ENCODE peak calls at places on chromosome 11, in five cellular contexts. One of them, this sample, is unnamed.

GRCh38 chr11:133947298-133947905 is 9.4 kb downstream of the IGSF9B start:
- DNase-seq in heart left ventricle: peak; percentile 67
- DNase-seq in HCT116: no peak
- DNase-seq in K562: peak; percentile 28
- DNase-seq in stomach: no peak
- DNase-seq in this sample: peak; percentile 60

GRCh38 chr11:18615628-18616392 is 16.2 kb downstream of the MISFA start:
- DNase-seq in heart left ventricle: no peak
- DNase-seq in HCT116: no peak
- DNase-seq in K562: no peak
- DNase-seq in stomach: no peak
- DNase-seq in this sample: no peak

GRCh38 chr11:34850339-34850738 is 65.8 kb downstream of the APIP start:
- DNase-seq in heart left ventricle: no peak
- DNase-seq in HCT116: no peak
- DNase-seq in K562: no peak
- DNase-seq in stomach: no peak
- DNase-seq in this sample: no peak

GRCh38 chr11:44271286-44271685 is 38.7 kb downstream of the ALX4 start:
- DNase-seq in heart left ventricle: no peak
- DNase-seq in HCT116: no peak
- DNase-seq in K562: peak; percentile 40
- DNase-seq in stomach: no peak
- DNase-seq in this sample: no peak

GRCh38 chr11:130408401-130408890 is 20.0 kb downstream of the ADAMTS8 start:
- DNase-seq in heart left ventricle: no peak
- DNase-seq in HCT116: no peak
- DNase-seq in K562: no peak
- DNase-seq in stomach: no peak
- DNase-seq in this sample: no peak

GRCh38 chr11:3095712-3096361 is 38.6 kb upstream of the CARS1 start:
- DNase-seq in heart left ventricle: no peak
- DNase-seq in HCT116: no peak
- DNase-seq in K562: no peak
- DNase-seq in stomach: peak; percentile 25
- DNase-seq in this sample: no peak

GRCh38 chr11:19337779-19338178 is 97.0 kb upstream of the E2F8 start:
- DNase-seq in heart left ventricle: no peak
- DNase-seq in HCT116: no peak
- DNase-seq in K562: no peak
- DNase-seq in stomach: no peak
- DNase-seq in this sample: no peak

GRCh38 chr11:109285465-109285864 is 136.5 kb upstream of the C11orf87 start:
- DNase-seq in heart left ventricle: no peak
- DNase-seq in HCT116: no peak
- DNase-seq in K562: no peak
- DNase-seq in stomach: no peak
- DNase-seq in this sample: no peak

GRCh38 chr11:68312117-68312779 is at the start of gene LRP5:
- DNase-seq in heart left ventricle: no peak
- DNase-seq in HCT116: no peak
- DNase-seq in K562: peak; percentile 95
- DNase-seq in stomach: no peak
- DNase-seq in this sample: peak; percentile 36

GRCh38 chr11:112315057-112315720 is 54.5 kb upstream of the PLET1 start:
- DNase-seq in heart left ventricle: no peak
- DNase-seq in HCT116: no peak
- DNase-seq in K562: no peak
- DNase-seq in stomach: no peak
- DNase-seq in this sample: no peak

GRCh38 chr11:119432484-119433368 is 9.8 kb upstream of the THY1 start:
- DNase-seq in heart left ventricle: no peak
- DNase-seq in HCT116: no peak
- DNase-seq in K562: no peak
- DNase-seq in stomach: no peak
- DNase-seq in this sample: no peak

GRCh38 chr11:77081976-77082836 is 15.4 kb downstream of the CAPN5 start:
- DNase-seq in heart left ventricle: peak; percentile 52
- DNase-seq in HCT116: no peak
- DNase-seq in K562: no peak
- DNase-seq in stomach: peak; percentile 25
- DNase-seq in this sample: no peak

GRCh38 chr11:126282361-126282741 is 542 bp upstream of the TIRAP start:
- DNase-seq in heart left ventricle: peak; percentile 72
- DNase-seq in HCT116: no peak
- DNase-seq in K562: peak; percentile 36
- DNase-seq in stomach: peak; percentile 34
- DNase-seq in this sample: peak; percentile 62

GRCh38 chr11:71140206-71140919 is 112.0 kb downstream of the SHANK2 start:
- DNase-seq in heart left ventricle: no peak
- DNase-seq in HCT116: no peak
- DNase-seq in K562: no peak
- DNase-seq in stomach: no peak
- DNase-seq in this sample: no peak

GRCh38 chr11:63880031-63880841 is 36.7 kb downstream of the RCOR2 start:
- DNase-seq in heart left ventricle: no peak
- DNase-seq in HCT116: no peak
- DNase-seq in K562: no peak
- DNase-seq in stomach: no peak
- DNase-seq in this sample: no peak

GRCh38 chr11:65899356-65900124 is 648 bp downstream of the FOSL1 start:
- DNase-seq in heart left ventricle: peak; percentile 83
- DNase-seq in HCT116: no peak
- DNase-seq in K562: peak; percentile 81
- DNase-seq in stomach: peak; percentile 67
- DNase-seq in this sample: peak; percentile 61

GRCh38 chr11:107501713-107502112 is 44.1 kb upstream of the CWF19L2 start:
- DNase-seq in heart left ventricle: no peak
- DNase-seq in HCT116: no peak
- DNase-seq in K562: no peak
- DNase-seq in stomach: no peak
- DNase-seq in this sample: no peak

GRCh38 chr11:73317373-73317772 is 9.3 kb downstream of the ARHGEF17 start:
- DNase-seq in heart left ventricle: peak; percentile 81
- DNase-seq in HCT116: no peak
- DNase-seq in K562: no peak
- DNase-seq in stomach: peak; percentile 52
- DNase-seq in this sample: peak; percentile 82

GRCh38 chr11:73316422-73316821 is 8.3 kb downstream of the ARHGEF17 start:
- DNase-seq in heart left ventricle: no peak
- DNase-seq in HCT116: no peak
- DNase-seq in K562: no peak
- DNase-seq in stomach: no peak
- DNase-seq in this sample: no peak

GRCh38 chr11:73315288-73316020 is 7.4 kb downstream of the ARHGEF17 start:
- DNase-seq in heart left ventricle: no peak
- DNase-seq in HCT116: no peak
- DNase-seq in K562: no peak
- DNase-seq in stomach: no peak
- DNase-seq in this sample: no peak

GRCh38 chr11:73318501-73319011 is 10.5 kb downstream of the ARHGEF17 start:
- DNase-seq in heart left ventricle: no peak
- DNase-seq in HCT116: no peak
- DNase-seq in K562: no peak
- DNase-seq in stomach: no peak
- DNase-seq in this sample: no peak

GRCh38 chr11:73317803-73318202 is 9.7 kb downstream of the ARHGEF17 start:
- DNase-seq in heart left ventricle: no peak
- DNase-seq in HCT116: no peak
- DNase-seq in K562: no peak
- DNase-seq in stomach: no peak
- DNase-seq in this sample: no peak
- H3K4me3 ChIP-seq in heart left ventricle: no peak overlapping the region
- H3K4me3 ChIP-seq in HCT116: no peak overlapping the region
- H3K4me3 ChIP-seq in K562: no peak overlapping the region
- H3K4me3 ChIP-seq in stomach: no peak overlapping the region
- H3K4me3 ChIP-seq in this sample: peak overlapping the region; percentile 88

DNA sequence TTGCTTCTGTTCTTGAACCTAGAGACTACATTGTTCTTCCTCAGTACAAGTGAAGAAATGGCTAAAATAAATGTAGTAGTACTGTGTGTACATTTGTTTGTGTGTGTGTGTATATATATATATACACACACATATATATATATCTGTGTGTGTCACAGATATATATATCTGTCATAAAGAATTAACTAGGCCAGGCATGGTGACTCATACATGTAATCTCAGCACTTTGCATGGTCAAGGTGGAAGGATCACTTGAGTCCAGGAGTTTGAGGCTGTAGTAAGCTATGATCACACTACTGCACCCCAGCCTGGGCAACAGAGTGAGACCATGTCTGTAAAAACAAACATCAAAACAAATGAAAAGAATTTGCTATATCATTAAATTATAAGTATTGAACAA is 164.8 kb downstream of the DYNC2H1 start:
- DNase-seq in heart left ventricle: no peak
- DNase-seq in HCT116: no peak
- DNase-seq in K562: no peak
- DNase-seq in stomach: no peak
- DNase-seq in this sample: no peak
- TF ChIP-seq CTCF in heart left ventricle: no peak
- TF ChIP-seq CTCF in HCT116: no peak
- TF ChIP-seq CTCF in K562: no peak
- TF ChIP-seq CTCF in stomach: no peak
- TF ChIP-seq CTCF in this sample: no peak

DNA sequence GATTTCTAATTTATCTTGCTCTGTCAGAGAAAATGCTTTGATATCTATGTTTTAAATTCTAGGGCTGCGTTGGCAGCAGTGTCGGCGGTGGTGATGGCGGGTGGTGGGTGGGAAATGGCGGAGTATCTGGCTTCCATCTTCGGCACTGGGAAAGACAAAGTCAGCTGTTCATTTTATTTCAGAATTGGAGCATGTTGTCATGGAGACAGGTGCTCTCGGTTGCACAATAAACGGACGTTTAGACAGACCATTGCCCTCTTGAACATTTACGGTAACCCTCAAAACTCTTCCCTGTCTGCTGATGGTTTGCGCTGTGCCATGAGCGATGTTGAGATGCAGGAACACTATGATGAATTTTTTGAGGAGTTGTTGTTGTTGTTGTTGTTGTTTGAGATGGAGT is 36.1 kb upstream of the PHOX2A start:
- DNase-seq in heart left ventricle: no peak
- DNase-seq in HCT116: no peak
- DNase-seq in K562: no peak
- DNase-seq in stomach: no peak
- DNase-seq in this sample: no peak
- H3K4me3 ChIP-seq in heart left ventricle: no peak overlapping the region
- H3K4me3 ChIP-seq in HCT116: no peak overlapping the region
- H3K4me3 ChIP-seq in K562: no peak overlapping the region
- H3K4me3 ChIP-seq in stomach: no peak overlapping the region
- H3K4me3 ChIP-seq in this sample: no peak overlapping the region

GRCh38 chr11:11081786-11082185 is 223.9 kb upstream of the ZBED5 start:
- DNase-seq in heart left ventricle: no peak
- DNase-seq in HCT116: no peak
- DNase-seq in K562: no peak
- DNase-seq in stomach: no peak
- DNase-seq in this sample: no peak
- TF ChIP-seq CTCF in heart left ventricle: no peak
- TF ChIP-seq CTCF in HCT116: no peak
- TF ChIP-seq CTCF in K562: no peak
- TF ChIP-seq CTCF in stomach: no peak
- TF ChIP-seq CTCF in this sample: no peak

GRCh38 chr11:61695917-61696316 is 15.7 kb downstream of the DAGLA start:
- DNase-seq in heart left ventricle: peak; percentile 88
- DNase-seq in HCT116: no peak
- DNase-seq in K562: peak; percentile 60
- DNase-seq in stomach: peak; percentile 78
- DNase-seq in this sample: peak; percentile 79
- H3K4me3 ChIP-seq in heart left ventricle: no peak overlapping the region
- H3K4me3 ChIP-seq in HCT116: no peak overlapping the region
- H3K4me3 ChIP-seq in K562: no peak overlapping the region
- H3K4me3 ChIP-seq in stomach: no peak overlapping the region
- H3K4me3 ChIP-seq in this sample: peak overlapping the region; percentile 49

DNA sequence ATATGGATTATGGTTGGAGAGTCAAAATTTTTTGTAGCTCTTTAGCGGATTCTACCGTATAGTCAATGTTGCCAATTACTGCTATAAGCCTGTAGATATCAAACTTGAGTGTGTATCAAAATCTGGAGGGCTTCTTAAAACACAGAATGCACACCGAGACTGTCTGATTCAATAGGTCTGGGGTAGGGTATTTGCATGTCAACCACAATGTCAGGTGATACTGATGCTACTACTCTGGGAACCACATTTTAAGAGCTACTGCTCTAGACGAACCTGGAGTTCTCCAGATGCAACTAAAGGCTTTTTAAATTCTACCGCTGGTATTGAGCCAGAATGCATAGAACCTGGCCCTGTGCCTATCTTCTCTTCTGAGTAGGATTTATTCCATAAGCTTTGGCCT is 15.8 kb upstream of the MS4A4A start:
- DNase-seq in heart left ventricle: no peak
- DNase-seq in HCT116: no peak
- DNase-seq in K562: no peak
- DNase-seq in stomach: no peak
- DNase-seq in this sample: no peak
- TF ChIP-seq CTCF in heart left ventricle: no peak
- TF ChIP-seq CTCF in HCT116: no peak
- TF ChIP-seq CTCF in K562: no peak
- TF ChIP-seq CTCF in stomach: no peak
- TF ChIP-seq CTCF in this sample: no peak

This sample was measured in left ventricle myocardium inferior.